ENCODE peak calls at places on chromosomes 11 and 22, in five cellular contexts. Z is neural progenitor cell, I is GM12878, X is A673, A is GM23248. C is an unnamed sample.

GRCh38 chr11:16591157-16591556 is 147.3 kb upstream of the C11orf58 start:
- DNase-seq in A (no peak), X (no peak), I (no peak), Z (no peak), C (no peak)

GRCh38 chr11:35282226-35282882 is 137.0 kb downstream of the SLC1A2 start:
- DNase-seq in I (no peak), Z (no peak), A (peak), X (no peak), C (no peak)

GRCh38 chr11:23263466-23263865 is 403.2 kb upstream of the CCDC179 start:
- DNase-seq in I (no peak), X (peak), Z (no peak), A (no peak), C (no peak)

GRCh38 chr22:47716890-47717615 is 954.6 kb downstream of the TBC1D22A start:
- DNase-seq in I (no peak), X (no peak), A (no peak), Z (no peak), C (no peak)

GRCh38 chr11:103867481-103867880 is 169.0 kb upstream of the DDI1 start:
- DNase-seq in Z (no peak), X (no peak), I (no peak), A (no peak), C (no peak)

GRCh38 chr11:103959279-103959930 is 77.0 kb upstream of the DDI1 start:
- DNase-seq in I (peak), A (peak), X (no peak), Z (no peak), C (no peak)

GRCh38 chr22:26404851-26405357 is 24.2 kb upstream of the ASPHD2 start:
- DNase-seq in I (no peak), Z (peak), A (peak), X (peak), C (no peak)

GRCh38 chr11:85806016-85806415 is 4.9 kb downstream of the SYTL2 start:
- DNase-seq in X (no peak), Z (no peak), I (no peak), A (no peak), C (no peak)

GRCh38 chr22:42452456-42452855 is 20.3 kb upstream of the NFAM1 start:
- DNase-seq in A (no peak), Z (no peak), I (no peak), X (no peak), C (no peak)

GRCh38 chr11:111101836-111102235 is 143.7 kb upstream of the POU2AF2 start:
- DNase-seq in Z (no peak), I (no peak), X (no peak), A (no peak), C (no peak)

GRCh38 chr11:94623120-94623735 is 56.1 kb downstream of the PIWIL4 start:
- DNase-seq in Z (peak), X (peak), I (peak), A (peak), C (peak)

GRCh38 chr22:45426387-45426786 is 12.9 kb downstream of the RIBC2 start:
- DNase-seq in Z (no peak), A (no peak), I (no peak), X (no peak), C (no peak)

GRCh38 chr11:114084414-114084813 is 24.9 kb downstream of the ZBTB16 start:
- DNase-seq in I (no peak), Z (no peak), X (no peak), A (no peak), C (no peak)

GRCh38 chr11:103294516-103294915 is 185.3 kb downstream of the DYNC2H1 start:
- DNase-seq in Z (no peak), I (no peak), A (no peak), X (no peak), C (no peak)

GRCh38 chr11:111010391-111011354 is 234.9 kb upstream of the POU2AF2 start:
- DNase-seq in Z (no peak), X (no peak), I (no peak), A (no peak), C (no peak)

GRCh38 chr11:45810431-45811108 is 5.6 kb downstream of the SLC35C1 start:
- DNase-seq in X (no peak), A (no peak), Z (no peak), I (no peak), C (no peak)

GRCh38 chr11:39037611-39038010 is 2421.8 kb downstream of the LRRC4C start:
- DNase-seq in I (no peak), Z (no peak), X (peak), A (no peak), C (no peak)

GRCh38 chr11:106854429-106854828 is 163.8 kb downstream of the GUCY1A2 start:
- DNase-seq in Z (no peak), A (no peak), I (no peak), X (no peak), C (no peak)

GRCh38 chr22:36445158-36445668 is 36.2 kb downstream of the TXN2 start:
- DNase-seq in I (no peak), A (peak), Z (no peak), X (peak), C (no peak)

GRCh38 chr22:45934659-45935341 is 42.2 kb downstream of the WNT7B start:
- DNase-seq in Z (no peak), X (peak), A (peak), I (no peak), C (no peak)

GRCh38 chr11:20353829-20354434 is 9.6 kb upstream of the HTATIP2 start:
- DNase-seq in X (peak), Z (peak), I (no peak), A (peak), C (peak)

GRCh38 chr11:6656936-6657335 is 1.3 kb upstream of the DCHS1 start:
- DNase-seq in Z (no peak), A (no peak), I (no peak), X (no peak), C (no peak)

GRCh38 chr11:6655790-6656580 is at the start of gene DCHS1:
- DNase-seq in X (peak), Z (peak), I (no peak), A (peak), C (no peak)

GRCh38 chr11:6655020-6655789 is 404 bp downstream of the DCHS1 start:
- DNase-seq in X (peak), Z (peak), A (peak), I (no peak), C (peak)

GRCh38 chr11:6657346-6657745 is 1.7 kb upstream of the DCHS1 start:
- DNase-seq in Z (no peak), X (no peak), A (peak), I (no peak), C (no peak)

DNA sequence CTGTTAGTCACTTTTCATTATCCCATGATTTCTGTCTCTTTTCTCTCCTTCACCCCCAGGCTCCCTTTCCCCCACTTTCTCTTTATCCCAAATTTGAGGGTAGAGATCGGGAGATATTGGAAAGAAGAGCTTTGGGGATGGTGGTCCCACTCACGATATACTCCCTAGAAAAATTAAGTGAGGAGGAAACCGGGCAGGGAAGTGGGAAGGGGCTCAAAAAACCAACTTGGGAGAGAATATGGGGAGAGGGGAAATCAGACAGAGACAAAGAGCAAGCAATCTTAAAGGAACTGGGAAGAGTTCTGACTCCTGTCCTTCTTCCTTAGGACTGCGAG is 939 bp upstream of the DCHS1 start:
- DNase-seq in A (no peak), X (no peak), I (no peak), Z (no peak), C (no peak)
- TF ChIP-seq EZH2 in A (no peak), X (no peak), I (no peak), Z (peak), C (no peak)

GRCh38 chr11:128694618-128695481 is 978 bp downstream of the FLI1 start:
- DNase-seq in X (peak), I (no peak), A (peak), Z (peak), C (no peak)
- TF ChIP-seq EZH2 in X (peak), I (no peak), A (no peak), Z (peak), C (no peak)

GRCh38 chr11:59172345-59173079 is 580 bp downstream of the DTX4 start:
- DNase-seq in X (no peak), I (peak), Z (peak), A (peak), C (no peak)
- TF ChIP-seq EZH2 in X (no peak), I (no peak), Z (no peak), A (no peak), C (peak)

DNA sequence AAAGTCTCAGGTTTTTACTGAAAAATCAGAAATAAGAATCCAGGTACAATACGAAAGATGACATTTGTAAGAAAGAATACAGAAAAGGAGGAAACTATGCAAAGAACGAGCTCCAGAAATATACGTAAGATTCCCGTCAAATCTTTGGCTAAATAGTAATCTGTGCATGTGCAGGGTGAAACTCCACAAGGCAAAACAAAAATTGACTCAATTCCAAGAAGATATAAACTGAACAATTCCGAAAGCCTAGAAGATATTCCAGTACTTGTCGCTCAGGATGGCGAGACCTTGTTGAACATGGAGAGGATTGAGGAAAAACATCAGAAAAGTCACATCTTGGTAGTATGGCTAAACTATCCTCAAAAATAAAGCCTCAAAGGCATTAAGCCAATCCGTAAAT is 166.6 kb upstream of the UBASH3B start:
- DNase-seq in A (no peak), I (no peak), X (no peak), Z (no peak), C (no peak)
- TF ChIP-seq EZH2 in A (no peak), I (no peak), X (no peak), Z (no peak), C (no peak)

GRCh38 chr11:2287102-2287501 is 14.6 kb downstream of the C11orf21 start:
- DNase-seq in I (no peak), Z (no peak), A (no peak), X (no peak), C (no peak)
- TF ChIP-seq EZH2 in I (no peak), Z (no peak), A (no peak), X (no peak), C (no peak)

DNA sequence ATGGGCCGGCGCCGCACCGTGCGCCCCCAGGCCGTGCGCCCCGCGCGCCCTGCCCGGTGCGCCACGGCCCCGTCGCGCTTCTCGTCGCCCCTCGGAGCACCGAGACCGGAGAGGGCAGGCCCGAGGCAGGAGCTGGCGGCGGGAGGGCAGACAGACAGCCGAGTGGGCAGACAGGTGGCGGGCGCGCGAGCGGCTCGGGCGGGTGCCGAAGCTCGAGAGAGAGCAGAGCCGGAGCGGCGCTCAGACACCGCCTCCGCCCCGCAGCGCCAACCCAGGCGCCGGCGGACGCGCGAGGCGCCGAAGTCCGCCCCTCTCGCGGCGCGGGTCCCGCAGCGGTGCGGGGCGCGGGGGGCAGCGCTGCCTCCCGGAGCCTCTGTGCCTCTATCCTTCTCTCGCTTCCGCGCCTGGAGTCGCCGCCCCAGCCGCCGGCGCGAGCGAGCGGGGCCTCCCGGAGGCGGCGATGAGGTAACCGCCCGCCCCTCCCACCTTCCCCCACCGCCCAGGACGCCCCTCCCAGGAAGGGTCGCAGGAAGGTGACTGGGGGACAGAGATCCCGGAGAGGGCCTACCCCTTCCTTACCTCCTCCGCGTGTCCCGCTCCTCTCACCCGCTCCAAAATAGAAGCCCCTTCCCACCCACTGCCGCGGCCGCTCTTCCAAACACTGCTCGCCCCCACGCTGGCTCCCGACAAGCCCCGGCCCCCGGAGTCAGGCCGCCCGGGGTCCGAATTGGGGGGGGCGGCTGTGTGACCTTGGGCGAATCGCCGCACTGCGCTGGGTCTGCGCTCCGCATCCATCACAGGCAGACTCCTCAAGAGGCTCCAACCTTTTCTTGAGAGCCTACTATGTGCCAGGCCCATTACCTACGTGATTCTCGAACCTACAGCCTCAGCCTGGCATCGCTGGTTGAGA is at the start of gene RASL10A:
- DNase-seq in A (peak), I (no peak), X (no peak), Z (peak), C (no peak)
- TF ChIP-seq EZH2 in A (peak), I (no peak), X (no peak), Z (peak), C (peak)